ENCODE peak calls at places on chromosomes 16 and 17, in seven cellular contexts. H is SK-N-SH, C is HCT116, V is H1, T is GM12878, Q is HepG2, S is K562. B is an unnamed sample. For H3K36me3, the result is how much of the 10 kb centered on the place peaks cover.

GRCh38 chr17:6279659-6280058 is 155.3 kb downstream of the AIPL1 start:
- DNase-seq in C (peak), V (peak), T (no peak), S (peak), H (no peak), Q (peak), B (peak)

GRCh38 chr16:73071131-73071940 is 23.4 kb upstream of the ZFHX3 start:
- DNase-seq in V (no peak), C (no peak), T (no peak), S (no peak), Q (peak), H (peak), B (no peak)

GRCh38 chr16:12902511-12903324 is 1.3 kb downstream of the SHISA9 start:
- DNase-seq in T (no peak), C (no peak), Q (no peak), S (no peak), V (no peak), H (peak), B (no peak)

GRCh38 chr17:74439691-74440567 is 8.0 kb downstream of the GPRC5C start:
- DNase-seq in Q (no peak), H (no peak), C (no peak), V (no peak), T (no peak), S (no peak), B (no peak)

GRCh38 chr17:39951924-39952664 is 10.7 kb upstream of the GSDMA start:
- DNase-seq in V (no peak), H (no peak), Q (no peak), S (no peak), C (no peak), T (no peak), B (no peak)

GRCh38 chr17:39737761-39738567 is at the start of gene GRB7:
- DNase-seq in T (no peak), S (peak), Q (peak), H (peak), V (no peak), C (peak), B (no peak)

GRCh38 chr16:57102888-57103879 is 10.8 kb downstream of the CPNE2 start:
- DNase-seq in V (no peak), C (no peak), S (no peak), H (no peak), T (no peak), Q (no peak), B (no peak)

GRCh38 chr17:58232707-58233156 is 5.7 kb upstream of the LPO start:
- DNase-seq in T (peak), V (no peak), H (no peak), C (no peak), Q (no peak), S (peak), B (no peak)

GRCh38 chr16:56488035-56488434 is 31.8 kb downstream of the BBS2 start:
- DNase-seq in T (no peak), V (no peak), C (no peak), H (no peak), Q (no peak), S (no peak), B (no peak)

GRCh38 chr17:1714980-1715802 is 5.0 kb upstream of the TLCD2 start:
- DNase-seq in H (peak), C (peak), Q (peak), V (no peak), S (peak), T (no peak), B (no peak)

GRCh38 chr17:1713160-1713877 is 3.1 kb upstream of the TLCD2 start:
- DNase-seq in T (no peak), S (peak), V (no peak), C (no peak), H (no peak), Q (no peak), B (no peak)

GRCh38 chr17:1714488-1714979 is 4.4 kb upstream of the TLCD2 start:
- DNase-seq in V (peak), H (peak), T (no peak), C (peak), S (peak), Q (peak), B (peak)

GRCh38 chr17:1712271-1712670 is 2.1 kb upstream of the TLCD2 start:
- DNase-seq in T (no peak), S (no peak), C (no peak), Q (no peak), V (no peak), H (no peak), B (no peak)

GRCh38 chr17:1713878-1714487 is 3.8 kb upstream of the TLCD2 start:
- DNase-seq in H (peak), T (no peak), C (peak), V (no peak), S (peak), Q (peak), B (no peak)
- TF ChIP-seq YY1 in H (no peak), T (no peak), C (no peak), V (no peak), S (no peak), Q (peak), B (no peak)

DNA sequence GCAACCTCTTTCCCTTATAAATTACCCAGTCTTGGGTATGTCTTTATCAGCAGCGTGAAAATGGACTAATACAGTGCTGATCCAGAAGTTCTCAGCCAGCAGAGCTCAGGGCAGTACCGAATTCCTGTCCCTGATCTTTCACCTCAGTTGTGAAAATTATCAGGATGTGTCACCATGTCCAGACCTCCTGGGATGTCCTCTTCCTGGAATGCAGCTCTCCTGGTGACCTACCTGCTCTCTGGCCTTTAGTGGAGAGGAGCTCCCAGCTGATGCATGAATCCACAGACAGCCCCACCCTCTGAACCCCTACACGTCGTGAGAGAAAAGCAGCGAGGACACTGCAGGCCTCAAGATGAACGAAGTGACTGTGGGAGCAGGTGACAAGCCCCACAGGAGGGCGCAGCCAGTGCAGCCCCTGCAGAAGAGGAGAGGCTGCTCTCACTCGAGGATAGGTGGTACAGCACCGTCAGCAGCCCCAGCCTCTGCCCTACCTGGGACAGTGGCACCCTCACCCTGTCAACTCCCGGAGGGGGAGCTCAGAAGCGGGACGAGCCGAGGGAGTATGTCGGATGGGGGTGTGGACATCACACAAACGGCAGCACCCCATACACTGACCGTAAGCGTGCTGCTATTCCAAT is 22.0 kb upstream of the C16orf95 start:
- DNase-seq in Q (no peak), C (no peak), S (no peak), T (no peak), H (no peak), V (no peak), B (no peak)
- H3K36me3 ChIP-seq in Q (half or more), C (under half), S (half or more), T (under half), H (under half), V (under half), B (half or more)

DNA sequence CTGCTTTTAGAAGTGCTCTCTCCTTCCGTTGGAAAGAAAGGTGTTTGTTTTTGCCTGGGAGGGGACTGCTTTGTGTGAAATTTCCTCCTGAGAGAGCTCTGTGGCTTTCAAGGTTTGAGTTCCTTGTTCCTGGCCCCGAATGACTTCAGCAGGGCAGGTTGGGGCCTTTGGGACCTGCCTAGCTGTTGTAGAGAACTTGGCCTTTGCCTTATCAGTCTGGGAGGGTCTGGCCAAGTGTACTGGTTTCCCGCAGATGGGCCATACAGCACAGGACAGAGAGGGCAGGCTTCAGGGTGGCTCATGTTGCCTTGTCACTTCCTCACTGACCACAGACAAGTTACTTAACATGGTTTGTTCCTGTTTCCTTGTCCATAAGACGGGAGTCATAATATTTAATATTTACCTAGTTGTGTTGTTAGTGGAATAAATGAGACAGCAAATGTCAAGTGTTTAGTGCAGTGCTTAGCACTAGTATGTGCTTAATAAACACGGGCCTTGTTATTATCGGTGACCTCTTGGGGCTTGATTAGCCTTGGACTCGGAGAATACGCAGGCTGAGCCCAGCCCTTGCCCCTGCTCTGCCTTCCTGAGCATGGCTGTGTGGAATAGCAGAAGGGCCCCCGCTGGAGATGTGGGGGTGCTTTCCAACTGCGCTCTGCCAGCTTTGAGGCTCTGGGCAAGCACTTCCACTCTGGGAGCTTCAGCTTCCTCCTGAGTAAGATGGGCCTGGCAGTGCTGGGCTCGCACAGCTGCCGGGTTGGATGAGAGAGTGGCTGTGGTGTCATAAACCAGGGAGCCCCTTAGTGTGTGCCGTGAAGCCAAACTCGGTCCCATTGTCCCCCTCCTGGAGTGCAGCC is 6.6 kb downstream of the PRSS8 start:
- DNase-seq in T (no peak), Q (no peak), S (peak), H (no peak), V (no peak), C (no peak), B (no peak)
- TF ChIP-seq YY1 in T (no peak), Q (no peak), S (no peak), H (no peak), V (no peak), C (no peak), B (no peak)

GRCh38 chr17:4008496-4009163 is 44.4 kb upstream of the ATP2A3 start:
- DNase-seq in H (no peak), Q (no peak), T (no peak), S (no peak), V (no peak), C (no peak), B (no peak)
- H3K36me3 ChIP-seq in H (half or more), Q (under half), T (under half), S (half or more), V (under half), C (under half), B (half or more)

GRCh38 chr17:75697651-75698291 is 23.5 kb upstream of the ITGB4 start:
- DNase-seq in S (no peak), H (no peak), T (no peak), V (no peak), Q (peak), C (no peak), B (no peak)
- TF ChIP-seq YY1 in S (no peak), H (no peak), T (no peak), V (no peak), Q (no peak), C (no peak), B (no peak)

GRCh38 chr16:4667203-4667983 is 26.0 kb upstream of the NUDT16L1 start:
- DNase-seq in T (no peak), C (no peak), V (no peak), S (no peak), H (no peak), Q (no peak), B (no peak)
- H3K36me3 ChIP-seq in T (under half), C (under half), V (under half), S (half or more), H (under half), Q (under half), B (half or more)